ENCODE peak calls at places on chromosomes 4 and X, in seven cellular contexts. M is MM.1S, G is lower lobe of right lung, D is fibroblast of lung, F is HCEC 1CT, I is iris pigment epithelial cell, N is heart right ventricle. B is an unnamed sample.

GRCh38 chr4:24770111-24770584 is 25.2 kb upstream of the SOD3 start:
- DNase-seq in N (no peak), F (peak), G (no peak), M (no peak), D (peak), I (peak), B (no peak)

GRCh38 chr4:147480891-147481576 is at the start of gene EDNRA:
- DNase-seq in N (peak), M (no peak), I (peak), G (peak), D (peak), F (peak), B (no peak)

GRCh38 chr4:75512336-75513211 is 1.6 kb downstream of the RCHY1 start:
- DNase-seq in N (no peak), I (peak), M (peak), D (peak), G (no peak), F (peak), B (no peak)

GRCh38 chr4:1403591-1404572 is 2.4 kb downstream of the NKX1-1 start:
- DNase-seq in N (no peak), M (no peak), G (peak), D (no peak), F (no peak), I (no peak), B (no peak)

GRCh38 chr4:60396680-60397079 is 803.4 kb upstream of the ADGRL3 start:
- DNase-seq in I (no peak), M (no peak), G (no peak), F (no peak), N (no peak), D (no peak), B (no peak)

GRCh38 chrX:67781132-67781531 is 237.3 kb downstream of the AR start:
- DNase-seq in N (peak), G (no peak), M (no peak), I (peak), F (no peak), D (no peak), B (no peak)

GRCh38 chrX:153669174-153669890 is 4.3 kb downstream of the PNCK start:
- DNase-seq in I (no peak), N (no peak), D (no peak), G (no peak), F (no peak), M (peak), B (no peak)

GRCh38 chrX:123860506-123860840 is 620 bp downstream of the XIAP start:
- DNase-seq in N (peak), D (no peak), G (no peak), F (peak), M (peak), I (peak), B (no peak)

GRCh38 chr4:30929649-30930048 is 209.5 kb downstream of the PCDH7 start:
- DNase-seq in D (no peak), G (no peak), I (no peak), N (no peak), M (no peak), F (no peak), B (no peak)

GRCh38 chrX:109299091-109299490 is 182.8 kb downstream of the GUCY2F start:
- DNase-seq in F (no peak), G (no peak), I (no peak), M (no peak), D (no peak), N (no peak), B (no peak)

GRCh38 chrX:127276326-127276725 is 456.8 kb downstream of the PRR32 start:
- DNase-seq in M (no peak), F (no peak), N (no peak), I (no peak), G (no peak), D (no peak), B (no peak)

GRCh38 chrX:66054978-66055377 is 15.1 kb upstream of the VSIG4 start:
- DNase-seq in M (no peak), F (no peak), D (no peak), I (no peak), N (no peak), G (no peak), B (no peak)

GRCh38 chr4:158766419-158767044 is 2.3 kb upstream of the FNIP2 start:
- DNase-seq in G (no peak), D (no peak), F (no peak), I (no peak), M (no peak), N (no peak), B (no peak)

GRCh38 chr4:38983756-38984647 is 48.2 kb downstream of the TMEM156 start:
- DNase-seq in I (peak), F (no peak), G (no peak), N (no peak), M (no peak), D (peak), B (no peak)

GRCh38 chrX:45824471-45824870 is 623.8 kb upstream of the DIPK2B start:
- DNase-seq in N (no peak), D (peak), M (no peak), G (no peak), F (peak), I (peak), B (no peak)

GRCh38 chrX:43964936-43965335 is 8.3 kb downstream of the NDP start:
- DNase-seq in F (peak), N (no peak), D (peak), I (peak), G (no peak), M (no peak), B (no peak)

GRCh38 chrX:68999351-68999750 is 165.9 kb downstream of the PJA1 start:
- DNase-seq in N (no peak), D (peak), I (peak), M (no peak), G (no peak), F (no peak), B (no peak)

GRCh38 chr4:81595287-81595686 is 123.6 kb upstream of the RASGEF1B start:
- DNase-seq in I (no peak), G (no peak), D (no peak), N (no peak), M (no peak), F (no peak), B (no peak)

GRCh38 chr4:123876122-123876521 is 479.5 kb downstream of the SPRY1 start:
- DNase-seq in D (no peak), F (no peak), I (no peak), N (no peak), G (no peak), M (no peak), B (no peak)

GRCh38 chrX:38400401-38400910 is 48.1 kb downstream of the OTC start:
- DNase-seq in M (no peak), I (no peak), G (no peak), F (no peak), D (no peak), N (no peak), B (no peak)

GRCh38 chrX:119512145-119512800 is 44.0 kb downstream of the SLC25A5 start:
- DNase-seq in G (peak), I (peak), N (peak), M (peak), F (peak), D (peak), B (peak)

GRCh38 chr4:169164669-169165415 is 105.9 kb downstream of the SH3RF1 start:
- DNase-seq in N (no peak), F (peak), G (no peak), I (peak), M (no peak), D (peak), B (no peak)

GRCh38 chrX:106481341-106481740 is 130.4 kb upstream of the RADX start:
- DNase-seq in I (peak), M (peak), N (peak), F (peak), G (no peak), D (peak), B (no peak)

GRCh38 chr4:7067147-7067522 is 729 bp downstream of the GRPEL1 start:
- DNase-seq in F (peak), G (no peak), M (no peak), N (no peak), D (no peak), I (no peak), B (no peak)

GRCh38 chr4:139144911-139145551 is 32.0 kb downstream of the ELF2 start:
- DNase-seq in I (peak), F (no peak), D (no peak), N (no peak), M (no peak), G (no peak), B (no peak)

GRCh38 chrX:16240231-16240905 is 73.1 kb downstream of the MAGEB17 start:
- DNase-seq in G (no peak), N (no peak), D (peak), F (no peak), I (peak), M (no peak), B (no peak)

GRCh38 chr4:31016322-31017061 is 296.3 kb downstream of the PCDH7 start:
- DNase-seq in D (no peak), F (no peak), G (no peak), M (no peak), I (no peak), N (no peak), B (no peak)

GRCh38 chr4:94957030-94957429 is 199.3 kb downstream of the BMPR1B start:
- DNase-seq in N (no peak), G (no peak), M (no peak), I (no peak), F (no peak), D (no peak), B (no peak)

GRCh38 chr4:186701273-186701672 is 22.4 kb downstream of the FAT1 start:
- DNase-seq in F (no peak), G (no peak), I (no peak), N (no peak), M (no peak), D (peak), B (peak)

GRCh38 chrX:6738518-6739470 is 203.9 kb upstream of the VCX3A start:
- DNase-seq in M (peak), N (no peak), I (no peak), G (no peak), F (no peak), D (no peak), B (no peak)

GRCh38 chr4:165464813-165465381 is 86.1 kb downstream of the CPE start:
- DNase-seq in N (no peak), F (peak), D (peak), I (peak), G (no peak), M (peak), B (no peak)

GRCh38 chr4:41024556-41025491 is 189.5 kb downstream of the APBB2 start:
- DNase-seq in G (no peak), I (peak), F (no peak), N (no peak), M (no peak), D (peak), B (no peak)

GRCh38 chr4:41709844-41710481 is 38.6 kb downstream of the PHOX2B start:
- DNase-seq in G (no peak), I (peak), N (no peak), F (peak), M (no peak), D (peak), B (no peak)

GRCh38 chrX:106959897-106960296 is 39.7 kb downstream of the CLDN2 start:
- DNase-seq in N (no peak), F (no peak), G (no peak), D (no peak), M (no peak), I (peak), B (no peak)

GRCh38 chr4:114539985-114540384 is 58.6 kb upstream of the UGT8 start:
- DNase-seq in N (no peak), I (no peak), G (no peak), D (no peak), M (no peak), F (no peak), B (no peak)

GRCh38 chrX:78658851-78659744 is at the start of gene RTL3:
- DNase-seq in I (peak), D (peak), F (peak), G (no peak), M (no peak), N (no peak), B (no peak)

GRCh38 chrX:66163849-66164401 is at the start of gene HEPH:
- DNase-seq in D (peak), M (no peak), G (no peak), N (peak), I (no peak), F (no peak), B (no peak)

GRCh38 chr4:81421346-81422218 is 50.1 kb downstream of the RASGEF1B start:
- DNase-seq in N (peak), M (no peak), I (no peak), F (no peak), D (peak), G (no peak), B (no peak)

GRCh38 chr4:106032851-106033286 is 137.6 kb downstream of the NPNT start:
- DNase-seq in I (no peak), D (peak), F (peak), M (no peak), G (no peak), N (no peak), B (no peak)

GRCh38 chr4:76960014-76960413 is 10.5 kb downstream of the SEPTIN11 start:
- DNase-seq in F (no peak), G (no peak), N (no peak), D (peak), I (no peak), M (no peak), B (no peak)

B was measured in tibial nerve.